ENCODE peak calls at places on chromosome 1, in five cellular contexts. N is mesenchymal stem cell, X is mesendoderm, I is H9, U is neuronal stem cell. L is an unnamed sample.

GRCh38 chr1:77383236-77383635 is 101.4 kb downstream of the AK5 start:
- DNase-seq in N (no peak), U (no peak), X (no peak), I (no peak), L (no peak)

GRCh38 chr1:183203094-183203493 is 17.0 kb downstream of the LAMC2 start:
- DNase-seq in I (no peak), U (no peak), X (no peak), N (no peak), L (no peak)

GRCh38 chr1:99648107-99648506 is 2.2 kb downstream of the PALMD start:
- DNase-seq in N (no peak), I (peak), U (no peak), X (peak), L (no peak)

GRCh38 chr1:145961425-145962156 is 2.8 kb downstream of the ANKRD34A start:
- DNase-seq in N (peak), I (no peak), U (no peak), X (peak), L (no peak)

GRCh38 chr1:221439008-221439733 is 302.7 kb downstream of the DUSP10 start:
- DNase-seq in X (peak), N (peak), I (no peak), U (no peak), L (peak)

GRCh38 chr1:67355745-67356424 is 48.2 kb downstream of the IL12RB2 start:
- DNase-seq in I (no peak), N (peak), X (no peak), U (no peak), L (peak)

GRCh38 chr1:119674835-119675289 is 26.8 kb upstream of the ZNF697 start:
- DNase-seq in N (no peak), U (no peak), X (peak), I (no peak), L (peak)

GRCh38 chr1:95169544-95169943 is 52.4 kb downstream of the TLCD4 start:
- DNase-seq in X (peak), U (no peak), I (no peak), N (no peak), L (no peak)

GRCh38 chr1:91427741-91428140 is 23.1 kb upstream of the HFM1 start:
- DNase-seq in U (no peak), X (no peak), N (no peak), I (peak), L (no peak)

GRCh38 chr1:15426492-15427279 is 11.6 kb upstream of the CTRC start:
- DNase-seq in I (no peak), X (peak), U (no peak), N (peak), L (peak)

GRCh38 chr1:215911406-215911968 is 344.4 kb downstream of the KCTD3 start:
- DNase-seq in X (peak), U (no peak), N (no peak), I (no peak), L (peak)

GRCh38 chr1:156391701-156392100 is 22.7 kb downstream of the RHBG start:
- DNase-seq in U (no peak), I (no peak), N (no peak), X (no peak), L (no peak)

GRCh38 chr1:156394082-156394481 is 25.1 kb downstream of the RHBG start:
- DNase-seq in N (no peak), U (no peak), X (no peak), I (no peak), L (no peak)

GRCh38 chr1:156392427-156392826 is 23.4 kb downstream of the RHBG start:
- DNase-seq in I (no peak), N (no peak), X (no peak), U (peak), L (no peak)

GRCh38 chr1:156394835-156395461 is 25.9 kb downstream of the RHBG start:
- DNase-seq in I (no peak), N (no peak), X (no peak), U (no peak), L (no peak)

DNA sequence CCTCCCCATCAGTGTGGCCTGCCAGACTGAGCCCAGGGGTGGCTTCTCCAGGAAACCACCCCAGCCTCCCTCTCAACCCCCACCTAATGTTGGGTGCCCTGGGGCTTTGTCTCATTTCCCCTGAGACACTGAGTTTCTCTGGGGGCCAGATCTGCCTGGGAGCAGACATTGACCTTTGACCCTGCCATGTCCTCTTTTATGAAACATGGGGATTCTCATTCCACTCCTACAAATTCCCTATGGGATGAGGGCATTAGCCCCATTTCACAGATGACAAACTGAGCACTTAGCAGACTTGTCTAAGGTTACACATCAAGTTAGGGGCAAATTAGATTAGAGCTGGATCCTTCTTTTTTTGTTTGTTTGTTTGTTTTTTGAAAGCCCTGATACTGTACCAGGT is 24.1 kb downstream of the RHBG start:
- DNase-seq in N (no peak), X (no peak), U (no peak), I (no peak), L (no peak)
- H3K4ac ChIP-seq in N (no peak), X (no peak), U (no peak), I (no peak), L (no peak)

DNA sequence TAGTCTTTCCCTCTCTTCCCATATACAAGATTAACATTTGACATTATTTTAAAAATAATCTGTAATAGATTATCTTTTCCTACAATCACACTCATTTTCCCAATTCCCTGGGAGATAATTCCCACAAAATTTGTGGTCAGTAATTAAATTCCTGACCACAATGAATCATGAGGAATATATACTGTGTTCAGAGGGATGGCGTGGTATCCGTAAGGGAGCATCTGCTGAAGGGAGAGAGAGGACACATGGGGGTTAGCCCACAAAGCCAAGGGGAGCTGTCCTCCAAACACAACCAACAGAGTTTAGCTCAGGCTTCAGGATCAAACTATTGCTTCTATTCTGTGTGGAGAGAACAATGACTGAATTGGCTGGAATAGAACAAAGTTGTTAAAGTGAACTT is 57.1 kb upstream of the PPP2R5A start:
- DNase-seq in I (no peak), X (no peak), N (no peak), U (no peak), L (no peak)
- H3K18ac ChIP-seq in I (no peak), X (no peak), N (no peak), U (no peak), L (no peak)

DNA sequence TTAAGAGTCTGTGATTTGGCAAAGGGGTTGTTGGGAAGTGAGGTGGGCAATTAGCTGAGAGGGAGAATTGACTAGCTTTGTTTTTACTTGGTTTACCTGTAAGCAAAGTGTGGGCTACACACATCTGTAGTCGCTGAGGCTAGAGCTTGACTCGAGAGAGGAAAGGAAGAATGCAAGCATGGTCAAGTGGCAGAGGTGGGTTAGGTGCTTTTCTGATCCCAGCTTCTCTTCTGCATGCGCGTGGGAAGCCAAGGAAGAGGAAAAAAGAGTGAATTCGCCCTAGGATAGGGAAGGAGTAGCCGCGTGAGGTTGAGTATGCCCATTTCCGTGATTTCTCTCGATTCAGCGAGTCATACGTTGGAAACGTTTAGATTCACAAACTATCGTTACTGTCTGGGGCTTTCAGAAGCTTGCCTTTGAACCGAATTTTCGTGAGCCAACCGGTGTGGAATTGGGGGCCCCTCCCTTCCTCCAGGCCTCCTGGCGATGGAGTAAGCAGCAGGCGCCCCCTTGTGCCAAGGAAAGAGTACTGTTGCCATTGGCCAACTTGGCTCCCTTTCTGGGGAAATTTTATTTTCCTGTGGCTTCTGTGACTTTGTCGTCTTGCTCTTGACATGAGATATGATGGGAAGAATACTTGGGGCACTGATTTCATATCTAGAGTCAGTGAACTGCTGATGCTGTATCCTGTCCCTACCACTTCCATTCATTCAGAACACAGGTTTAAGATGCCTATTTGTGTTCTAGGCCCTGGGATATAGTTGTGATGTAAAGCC is 1.3 kb downstream of the PIGV start:
- DNase-seq in U (peak), I (peak), X (peak), N (peak), L (peak)
- H3K4ac ChIP-seq in U (no peak), I (no peak), X (peak), N (peak), L (peak)

GRCh38 chr1:165185161-165185889 is 171.2 kb downstream of the LMX1A start:
- DNase-seq in N (no peak), X (no peak), U (no peak), I (no peak), L (no peak)

GRCh38 chr1:165187020-165187628 is 169.4 kb downstream of the LMX1A start:
- DNase-seq in U (no peak), N (no peak), X (no peak), I (no peak), L (no peak)

DNA sequence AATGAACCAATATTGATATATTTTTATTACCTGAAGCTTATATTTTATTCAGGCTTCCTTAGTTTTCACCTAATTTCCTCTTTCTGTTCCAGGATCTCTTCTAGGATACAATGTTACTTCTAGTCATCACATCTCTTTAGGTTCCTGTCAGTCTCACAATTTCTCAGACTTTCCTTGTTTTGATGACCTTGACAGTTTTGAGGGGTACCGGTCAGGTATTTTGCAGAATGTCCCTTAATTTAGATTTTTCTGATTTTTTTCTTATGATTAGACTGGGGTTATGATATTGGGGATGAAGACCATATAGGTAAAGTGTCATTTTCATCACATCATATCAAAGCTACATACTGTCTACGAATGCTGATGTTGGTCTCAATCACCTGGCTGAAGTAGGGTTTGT is 167.5 kb downstream of the LMX1A start:
- DNase-seq in N (no peak), X (no peak), U (no peak), I (no peak), L (no peak)
- H3K18ac ChIP-seq in N (no peak), X (no peak), U (no peak), I (no peak), L (no peak)

GRCh38 chr1:228090613-228091081 is 8.1 kb downstream of the ARF1 start:
- DNase-seq in N (peak), U (no peak), X (no peak), I (no peak), L (peak)

GRCh38 chr1:228091084-228091483 is 8.6 kb downstream of the ARF1 start:
- DNase-seq in X (no peak), N (no peak), I (no peak), U (no peak), L (no peak)

GRCh38 chr1:228094432-228095016 is 8.6 kb downstream of the C1orf35 start:
- DNase-seq in N (no peak), X (no peak), I (no peak), U (no peak), L (no peak)

GRCh38 chr1:228093050-228093906 is 9.8 kb downstream of the C1orf35 start:
- DNase-seq in U (no peak), X (no peak), N (no peak), I (peak), L (no peak)

GRCh38 chr1:228092342-228093049 is 10.0 kb downstream of the ARF1 start:
- DNase-seq in U (no peak), X (no peak), I (no peak), N (no peak), L (no peak)
- H3K4ac ChIP-seq in U (no peak), X (no peak), I (no peak), N (no peak), L (no peak)

GRCh38 chr1:6209661-6210605 is 4.0 kb downstream of the RNF207 start:
- DNase-seq in I (peak), N (no peak), X (peak), U (no peak), L (no peak)
- H3K18ac ChIP-seq in I (no peak), N (peak), X (no peak), U (peak), L (no peak)

DNA sequence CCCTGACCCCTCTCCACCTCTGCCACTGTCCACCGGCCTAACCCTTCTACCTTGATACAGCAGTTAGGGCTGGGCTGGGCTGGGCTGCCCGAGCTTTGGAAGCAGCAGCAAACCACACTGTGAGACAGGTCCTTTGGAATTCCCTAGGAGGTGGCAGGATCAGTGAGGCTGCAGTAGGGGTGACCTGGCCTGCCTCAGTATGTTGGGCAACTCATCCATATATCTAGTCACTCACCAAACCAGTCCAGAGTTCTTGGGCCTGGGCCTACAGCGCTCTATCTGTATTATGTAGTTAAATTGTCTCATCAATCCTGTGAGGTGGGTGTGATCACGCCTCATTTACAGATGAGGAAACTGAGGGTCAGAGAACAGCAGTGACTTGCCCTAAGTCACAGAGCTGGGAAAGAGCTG is 13.3 kb upstream of the SYNC start:
- DNase-seq in U (no peak), N (no peak), I (no peak), X (no peak), L (no peak)
- H3K4ac ChIP-seq in U (no peak), N (peak), I (no peak), X (no peak), L (no peak)

GRCh38 chr1:226870323-226871046 is at the start of gene PSEN2:
- DNase-seq in I (peak), U (peak), N (peak), X (peak), L (peak)

GRCh38 chr1:226872455-226872854 is 2.0 kb downstream of the PSEN2 start:
- DNase-seq in X (no peak), I (peak), U (no peak), N (peak), L (peak)

GRCh38 chr1:226871636-226872327 is 1.4 kb downstream of the PSEN2 start:
- DNase-seq in I (peak), N (no peak), U (no peak), X (no peak), L (no peak)

GRCh38 chr1:226870026-226870322 is 442 bp upstream of the PSEN2 start:
- DNase-seq in I (no peak), U (no peak), X (peak), N (peak), L (no peak)

DNA sequence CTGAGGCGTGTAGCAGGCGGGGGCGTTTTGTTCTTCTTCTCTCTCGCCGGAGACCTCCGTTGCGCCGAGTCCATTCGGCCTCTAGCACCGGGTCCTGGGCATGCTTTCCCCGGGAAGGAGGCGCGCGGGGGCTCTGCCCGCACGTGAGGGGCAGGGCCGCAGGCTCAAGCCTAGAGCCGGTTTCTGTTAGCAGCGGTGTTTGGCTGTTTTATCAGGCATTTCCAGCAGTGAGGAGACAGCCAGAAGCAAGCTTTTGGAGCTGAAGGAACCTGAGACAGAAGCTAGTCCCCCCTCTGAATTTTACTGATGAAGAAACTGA is 590 bp downstream of the PSEN2 start:
- DNase-seq in U (no peak), N (no peak), X (no peak), I (no peak), L (no peak)
- H3K18ac ChIP-seq in U (peak), N (peak), X (peak), I (peak), L (no peak)